ENCODE peak calls at places on chromosomes 4 and X, in nine cellular contexts. U is aorta; E is adrenal gland; D is CD8-positive, alpha-beta memory T cell; N is mesendoderm; M is PC-9; L is right atrium auricular region; V is thoracic aorta; O is stomach. Y is an unnamed sample. For H3K27me3 and H3K4me1, the result is how much of the 10 kb centered on the place peaks cover.

GRCh38 chr4:38562751-38563198 is 101.2 kb upstream of the KLF3 start:
- DNase-seq in U (no peak), E (peak), D (no peak), N (peak), M (no peak), L (peak), V (no peak), O (no peak), Y (peak)

GRCh38 chr4:24104173-24104572 is 214.3 kb upstream of the PPARGC1A start:
- DNase-seq in U (no peak), E (no peak), D (no peak), N (peak), M (no peak), L (no peak), V (no peak), O (no peak), Y (no peak)

GRCh38 chr4:163744861-163745260 is 250.4 kb downstream of the TMA16 start:
- DNase-seq in U (no peak), E (no peak), D (no peak), N (no peak), M (no peak), L (no peak), V (no peak), O (no peak), Y (no peak)

GRCh38 chr4:112206431-112206830 is 25.2 kb upstream of the AP1AR start:
- DNase-seq in U (no peak), E (no peak), D (no peak), N (no peak), M (no peak), L (no peak), V (no peak), O (no peak), Y (no peak)

GRCh38 chrX:56766554-56767412 is 37.7 kb downstream of the NBDY start:
- DNase-seq in U (peak), E (peak), D (no peak), N (peak), M (no peak), L (peak), V (no peak), O (peak), Y (peak)

GRCh38 chr4:133869486-133869885 is 332.1 kb downstream of the PABPC4L start:
- DNase-seq in U (no peak), E (no peak), D (no peak), N (no peak), M (no peak), L (no peak), V (no peak), O (no peak), Y (no peak)

GRCh38 chrX:153708415-153708814 is 15.8 kb downstream of the BCAP31 start:
- DNase-seq in U (no peak), E (peak), D (no peak), N (peak), M (peak), L (peak), V (no peak), O (peak), Y (peak)

GRCh38 chrX:77070108-77070918 is 376.9 kb upstream of the FGF16 start:
- DNase-seq in U (no peak), E (no peak), D (no peak), N (no peak), M (no peak), L (no peak), V (no peak), O (no peak), Y (no peak)

DNA sequence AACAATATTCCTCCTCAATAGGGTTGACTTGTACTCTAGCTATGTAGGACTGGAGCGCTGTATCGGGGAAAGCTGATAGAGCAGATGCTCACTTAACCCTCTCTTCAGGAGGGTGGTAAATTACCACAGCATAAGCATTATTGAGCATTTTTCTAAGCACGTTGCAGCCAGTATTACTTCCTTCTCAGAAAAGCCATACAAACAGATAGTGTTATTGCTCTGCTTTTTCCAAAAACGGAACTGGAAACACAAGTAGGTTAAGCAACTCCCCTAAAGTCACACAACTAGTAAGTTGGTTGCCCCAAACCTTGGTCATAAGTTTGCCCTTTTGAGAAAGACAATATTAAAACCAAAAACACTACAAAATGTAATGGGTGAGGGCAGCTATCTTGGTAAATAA is 73.8 kb downstream of the REELD1 start:
- DNase-seq in U (no peak), E (no peak), D (no peak), N (no peak), M (no peak), L (no peak), V (no peak), O (no peak), Y (no peak)
- H3K27me3 ChIP-seq in U (under half), E (under half), D (under half), N (under half), M (under half), L (under half), V (under half), O (under half), Y (under half)

GRCh38 chr4:120749445-120750151 is 172.9 kb downstream of the PRDM5 start:
- DNase-seq in U (no peak), E (no peak), D (no peak), N (no peak), M (no peak), L (no peak), V (no peak), O (peak), Y (no peak)
- H3K4me1 ChIP-seq in U (under half), E (under half), D (under half), N (under half), M (under half), L (under half), V (under half), O (under half), Y (under half)

GRCh38 chr4:3735196-3735595 is 31.0 kb upstream of the ADRA2C start:
- DNase-seq in U (no peak), E (no peak), D (no peak), N (no peak), M (no peak), L (no peak), V (no peak), O (no peak), Y (no peak)
- H3K27me3 ChIP-seq in U (under half), E (under half), D (under half), N (under half), M (half or more), L (under half), V (under half), O (half or more), Y (under half)

GRCh38 chr4:158008551-158009218 is 164.1 kb downstream of the GASK1B start:
- DNase-seq in U (peak), E (no peak), D (no peak), N (no peak), M (no peak), L (no peak), V (no peak), O (no peak), Y (no peak)

GRCh38 chr4:158005021-158005420 is 167.8 kb downstream of the GASK1B start:
- DNase-seq in U (no peak), E (no peak), D (no peak), N (no peak), M (no peak), L (no peak), V (no peak), O (no peak), Y (no peak)

GRCh38 chr4:158007566-158007965 is 165.3 kb downstream of the GASK1B start:
- DNase-seq in U (no peak), E (no peak), D (no peak), N (no peak), M (no peak), L (no peak), V (no peak), O (no peak), Y (no peak)

GRCh38 chr4:158004101-158004500 is 168.7 kb downstream of the GASK1B start:
- DNase-seq in U (no peak), E (no peak), D (no peak), N (no peak), M (no peak), L (no peak), V (no peak), O (no peak), Y (no peak)

GRCh38 chr4:158006973-158007372 is 165.9 kb downstream of the GASK1B start:
- DNase-seq in U (no peak), E (no peak), D (no peak), N (no peak), M (no peak), L (no peak), V (no peak), O (no peak), Y (no peak)
- H3K4me1 ChIP-seq in U (under half), E (under half), D (under half), N (under half), M (under half), L (under half), V (under half), O (under half), Y (under half)

DNA sequence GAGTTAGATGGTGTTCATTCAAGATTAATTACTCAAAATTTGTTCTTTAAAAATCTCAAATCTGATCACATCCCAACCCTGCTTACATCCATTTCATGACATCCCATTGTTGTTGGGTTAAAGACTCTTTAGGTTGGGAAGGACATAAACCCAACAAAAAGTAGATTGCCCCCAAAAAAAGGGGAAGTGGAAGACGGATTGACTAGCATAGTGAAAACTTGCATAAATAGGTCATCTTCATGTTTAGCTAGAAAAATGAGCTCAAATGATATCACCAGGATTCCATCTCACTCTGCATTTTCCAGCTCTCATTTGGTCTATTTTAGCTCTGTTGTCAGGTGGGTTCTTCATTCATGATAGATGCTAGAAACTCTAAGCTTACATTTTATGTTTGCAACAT is 18.5 kb upstream of the TET2 start:
- DNase-seq in U (no peak), E (no peak), D (no peak), N (no peak), M (no peak), L (no peak), V (no peak), O (no peak), Y (no peak)
- H3K27me3 ChIP-seq in U (under half), E (under half), D (under half), N (under half), M (under half), L (under half), V (under half), O (under half), Y (under half)

Y was measured in lung.